ENCODE peak calls at places on chromosomes 11 and 22, in four cellular contexts. L is adrenal gland, M is right lobe of liver, B is GM23248. G is an unnamed sample.

GRCh38 chr11:75424396-75424795 is 8.6 kb downstream of the KLHL35 start:
- DNase-seq in B (no peak), M (no peak), L (no peak), G (no peak)

GRCh38 chr22:48305726-48306235 is 1521.9 kb downstream of the BRD1 start:
- DNase-seq in B (no peak), L (no peak), M (no peak), G (no peak)

GRCh38 chr11:86489442-86489841 is 114.8 kb downstream of the CCDC81 start:
- DNase-seq in M (no peak), L (no peak), B (no peak), G (no peak)

GRCh38 chr11:70790671-70791300 is 392.5 kb downstream of the CTTN start:
- DNase-seq in M (no peak), L (no peak), B (peak; percentile 9), G (no peak)

GRCh38 chr11:75562836-75563484 is 907 bp downstream of the SERPINH1 start:
- DNase-seq in M (no peak), L (no peak), B (peak; percentile 83), G (no peak)

GRCh38 chr11:31106963-31107576 is 262.5 kb downstream of the DCDC1 start:
- DNase-seq in L (peak; percentile 63), M (peak; percentile 56), B (peak; percentile 64), G (peak; percentile 70)

GRCh38 chr11:76682681-76683080 is 12.1 kb upstream of the LRRC32 start:
- DNase-seq in B (no peak), L (no peak), M (no peak), G (no peak)

GRCh38 chr11:87019582-87020271 is 18.0 kb upstream of the TMEM135 start:
- DNase-seq in M (no peak), L (no peak), B (no peak), G (no peak)

GRCh38 chr11:47233989-47234668 is 14.5 kb downstream of the ACP2 start:
- DNase-seq in B (peak; percentile 93), L (peak; percentile 46), M (no peak), G (no peak)

GRCh38 chr11:450809-451451 is 851 bp downstream of the PTDSS2 start:
- DNase-seq in L (peak; percentile 77), B (peak; percentile 85), M (peak; percentile 81), G (peak; percentile 77)

GRCh38 chr11:37076866-37077265 is 478.8 kb upstream of the RAG2 start:
- DNase-seq in L (no peak), M (no peak), B (no peak), G (no peak)

GRCh38 chr11:70491696-70492472 is 93.6 kb downstream of the CTTN start:
- DNase-seq in M (peak; percentile 53), L (no peak), B (no peak), G (no peak)

GRCh38 chr11:95076416-95076815 is 9.7 kb downstream of the SRSF8 start:
- DNase-seq in M (no peak), L (peak; percentile 50), B (peak; percentile 35), G (no peak)

GRCh38 chr11:78340530-78340929 is 77.1 kb downstream of the GAB2 start:
- DNase-seq in M (no peak), B (no peak), L (no peak), G (no peak)

GRCh38 chr11:43072096-43072495 is 239.7 kb upstream of the API5 start:
- DNase-seq in B (no peak), M (no peak), L (no peak), G (no peak)

GRCh38 chr11:118606844-118607228 is 579 bp upstream of the PHLDB1 start:
- DNase-seq in L (no peak), B (no peak), M (no peak), G (no peak)

GRCh38 chr11:93089474-93090102 is 108.2 kb downstream of the SLC36A4 start:
- DNase-seq in B (peak; percentile 82), L (peak; percentile 24), M (no peak), G (no peak)

GRCh38 chr11:17475666-17476316 is 854 bp downstream of the ABCC8 start:
- DNase-seq in L (no peak), B (no peak), M (no peak), G (no peak)

GRCh38 chr11:100776212-100776896 is 89.3 kb downstream of the ARHGAP42 start:
- DNase-seq in B (peak; percentile 38), M (no peak), L (no peak), G (no peak)

GRCh38 chr22:46088541-46089311 is 61.6 kb upstream of the PPARA start:
- DNase-seq in B (peak; percentile 91), L (peak; percentile 77), M (peak; percentile 83), G (peak; percentile 74)

GRCh38 chr11:72793081-72793451 is 781 bp downstream of the STARD10 start:
- DNase-seq in L (no peak), M (no peak), B (no peak), G (no peak)

GRCh38 chr11:72793452-72794367 is at the start of gene STARD10:
- DNase-seq in M (peak; percentile 97), L (peak; percentile 96), B (peak; percentile 99), G (peak; percentile 96)

GRCh38 chr11:72789493-72790131 is 4.2 kb downstream of the STARD10 start:
- DNase-seq in M (peak; percentile 81), B (peak; percentile 75), L (no peak), G (no peak)

GRCh38 chr11:72788250-72788649 is 5.6 kb downstream of the STARD10 start:
- DNase-seq in L (no peak), B (no peak), M (no peak), G (no peak)

GRCh38 chr11:72792437-72793021 is 1.3 kb downstream of the STARD10 start:
- DNase-seq in M (no peak), L (no peak), B (no peak), G (no peak)
- H3K4me3 ChIP-seq in M (no peak overlapping the region), L (no peak overlapping the region), B (no peak overlapping the region), G (no peak overlapping the region)

DNA sequence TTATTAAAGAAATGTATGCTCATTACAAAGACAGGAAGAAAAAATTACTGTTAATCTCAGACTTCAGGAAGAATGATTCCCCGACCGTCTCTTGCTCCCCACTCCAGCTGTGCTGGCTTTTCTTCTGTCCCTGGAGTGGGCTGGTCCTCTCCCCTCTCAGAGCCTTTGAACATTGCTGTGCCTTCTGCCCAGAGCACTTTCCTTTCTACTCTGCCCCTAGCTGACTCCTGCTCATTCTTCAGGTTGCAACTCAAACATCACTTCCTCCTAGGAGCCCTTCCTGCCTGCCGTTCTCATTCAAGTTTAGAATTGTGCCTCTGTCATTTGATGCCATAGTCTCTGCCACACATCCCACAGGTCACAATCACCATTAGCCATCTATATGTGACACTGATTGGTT is 329.5 kb downstream of the MIAT start:
- DNase-seq in B (no peak), L (no peak), M (no peak), G (no peak)
- H3K27ac ChIP-seq in B (no peak overlapping the region), L (no peak overlapping the region), M (no peak overlapping the region), G (no peak overlapping the region)

GRCh38 chr11:120342226-120342625 is 6.0 kb downstream of the ARHGEF12 start:
- DNase-seq in B (no peak), L (no peak), M (no peak), G (no peak)

GRCh38 chr11:120344302-120345004 is 8.2 kb downstream of the ARHGEF12 start:
- DNase-seq in B (peak; percentile 24), L (no peak), M (no peak), G (no peak)

GRCh38 chr11:120343429-120343828 is 7.2 kb downstream of the ARHGEF12 start:
- DNase-seq in L (no peak), M (no peak), B (no peak), G (no peak)

GRCh38 chr11:120342678-120343077 is 6.5 kb downstream of the ARHGEF12 start:
- DNase-seq in L (no peak), B (no peak), M (no peak), G (no peak)

DNA sequence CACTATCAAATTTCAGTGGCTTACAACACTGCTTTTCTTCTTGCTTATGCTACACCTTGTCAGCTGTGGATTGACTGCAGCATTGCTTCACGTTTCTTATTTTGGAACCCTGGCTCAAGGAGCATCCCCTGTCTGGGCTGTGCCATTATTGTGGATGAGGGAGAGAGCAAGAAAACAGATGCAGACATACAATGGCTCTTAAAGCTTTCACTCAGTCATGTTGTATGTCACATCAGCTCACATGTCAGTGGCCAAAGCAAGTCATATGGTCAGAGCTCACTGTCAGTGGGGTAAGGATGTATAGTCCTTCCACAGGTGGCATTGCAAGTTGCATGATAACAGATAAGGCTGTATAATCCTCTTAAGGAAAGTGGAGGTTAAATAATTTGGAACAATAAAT is 10.0 kb downstream of the ARHGEF12 start:
- DNase-seq in L (no peak), M (no peak), B (no peak), G (no peak)
- H3K4me3 ChIP-seq in L (no peak overlapping the region), M (no peak overlapping the region), B (no peak overlapping the region), G (no peak overlapping the region)

DNA sequence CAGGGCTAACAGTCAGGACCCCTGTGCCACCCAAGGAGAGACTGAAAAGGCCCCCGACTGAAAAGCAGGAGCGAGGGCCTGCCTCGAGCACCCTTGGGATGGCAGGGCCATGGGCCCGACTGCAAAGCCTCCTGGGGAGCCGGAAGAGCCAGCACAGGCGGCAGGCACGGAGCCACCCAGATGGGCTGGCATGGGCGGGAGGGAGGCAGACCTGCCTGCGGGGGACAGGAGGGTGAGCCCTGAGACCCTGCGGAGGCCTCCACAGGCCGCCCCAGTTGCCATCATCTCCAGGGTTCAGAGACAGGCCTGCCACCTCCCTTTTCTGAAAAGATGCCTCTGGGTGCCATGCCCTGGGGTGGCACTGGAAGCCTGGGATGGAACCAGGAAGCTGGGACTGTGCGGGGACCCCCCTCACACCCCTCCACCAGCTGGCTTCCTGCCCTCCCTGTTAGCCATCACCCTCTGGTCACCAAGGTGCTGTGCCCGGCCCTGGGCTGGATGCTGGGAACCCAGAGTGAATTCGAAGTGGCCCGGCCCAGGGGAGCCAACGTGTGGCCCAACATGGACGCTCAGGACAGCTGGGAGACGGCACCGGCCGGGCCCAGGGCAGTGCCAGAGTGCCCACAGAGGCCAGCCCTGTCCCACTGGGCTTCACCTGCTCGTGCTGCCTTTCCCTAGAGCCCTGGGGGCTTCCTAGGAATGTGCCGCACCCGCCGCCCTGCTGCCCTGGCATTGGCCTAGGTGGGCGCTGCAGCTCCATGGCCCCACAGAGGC is 13.8 kb downstream of the TSPAN32 start:
- DNase-seq in B (no peak), L (peak; percentile 19), M (no peak), G (peak; percentile 45)
- H3K27ac ChIP-seq in B (no peak overlapping the region), L (no peak overlapping the region), M (no peak overlapping the region), G (peak overlapping the region; percentile 76)

DNA sequence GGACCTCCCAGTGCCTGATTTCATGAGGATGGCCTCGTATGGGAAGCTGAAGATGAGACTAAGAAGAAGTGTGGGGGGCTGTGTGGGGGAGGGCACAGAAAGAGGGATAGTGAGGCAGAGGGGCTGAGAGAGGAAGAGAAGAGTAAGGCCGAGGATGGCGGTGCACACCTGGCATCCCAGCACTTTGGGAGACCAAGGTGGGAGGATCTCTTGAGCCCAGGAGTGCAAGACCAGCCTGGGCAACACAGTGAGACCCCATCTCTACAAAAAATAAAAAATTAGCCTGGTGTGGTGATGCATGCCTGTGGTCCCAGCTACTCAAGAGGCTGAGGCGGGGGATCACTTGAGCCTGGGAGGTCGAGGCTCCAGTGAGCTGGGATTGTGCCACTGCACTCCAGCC is 13.5 kb upstream of the EHD1 start:
- DNase-seq in L (no peak), B (no peak), M (peak; percentile 49), G (no peak)
- H3K4me3 ChIP-seq in L (no peak overlapping the region), B (no peak overlapping the region), M (peak overlapping the region; percentile 75), G (peak overlapping the region; percentile 49)

GRCh38 chr22:42930810-42931420 is 73.8 kb upstream of the ARFGAP3 start:
- DNase-seq in L (no peak), B (peak; percentile 86), M (no peak), G (no peak)

GRCh38 chr22:42928969-42929837 is 72.1 kb upstream of the ARFGAP3 start:
- DNase-seq in L (no peak), M (no peak), B (peak; percentile 75), G (no peak)

GRCh38 chr22:42931421-42932196 is 74.5 kb upstream of the ARFGAP3 start:
- DNase-seq in B (peak; percentile 87), M (no peak), L (no peak), G (peak; percentile 58)

GRCh38 chr22:42927966-42928365 is 70.9 kb upstream of the ARFGAP3 start:
- DNase-seq in L (no peak), B (no peak), M (no peak), G (no peak)

GRCh38 chr22:42929838-42930155 is 72.7 kb upstream of the ARFGAP3 start:
- DNase-seq in M (no peak), L (no peak), B (peak; percentile 39), G (no peak)
- H3K27ac ChIP-seq in M (no peak overlapping the region), L (no peak overlapping the region), B (peak overlapping the region; percentile 99), G (peak overlapping the region; percentile 77)